ENCODE peak calls at places on chromosomes 3 and 15, in four cellular contexts. Q is HCT116, N is K562, H is HepG2. U is an unnamed sample.

GRCh38 chr3:25582242-25582641 is 82.5 kb downstream of the TOP2B start:
- DNase-seq in H (peak; percentile 69), N (peak; percentile 60), Q (no peak), U (no peak)

GRCh38 chr3:87225659-87226058 is 1.4 kb upstream of the CHMP2B start:
- DNase-seq in Q (no peak), H (no peak), N (no peak), U (no peak)

GRCh38 chr15:86611392-86612040 is 531.8 kb downstream of the AGBL1 start:
- DNase-seq in Q (no peak), H (no peak), N (no peak), U (no peak)

GRCh38 chr3:165642761-165643432 is 194.3 kb downstream of the BCHE start:
- DNase-seq in H (no peak), Q (peak; percentile 93), N (no peak), U (no peak)

GRCh38 chr3:23254287-23254686 is 51.2 kb downstream of the UBE2E2 start:
- DNase-seq in Q (no peak), N (no peak), H (no peak), U (no peak)

GRCh38 chr15:26891448-26891881 is 24.6 kb downstream of the GABRA5 start:
- DNase-seq in Q (no peak), H (peak; percentile 36), N (peak; percentile 61), U (peak; percentile 83)

GRCh38 chr15:52052076-52052935 is 33.3 kb downstream of the MAPK6 start:
- DNase-seq in Q (no peak), H (peak; percentile 36), N (no peak), U (no peak)

GRCh38 chr3:178810173-178810572 is 261.4 kb downstream of the ZMAT3 start:
- DNase-seq in H (no peak), N (no peak), Q (no peak), U (no peak)

GRCh38 chr15:85097250-85097649 is 115.6 kb downstream of the PDE8A start:
- DNase-seq in H (no peak), N (no peak), Q (no peak), U (no peak)

DNA sequence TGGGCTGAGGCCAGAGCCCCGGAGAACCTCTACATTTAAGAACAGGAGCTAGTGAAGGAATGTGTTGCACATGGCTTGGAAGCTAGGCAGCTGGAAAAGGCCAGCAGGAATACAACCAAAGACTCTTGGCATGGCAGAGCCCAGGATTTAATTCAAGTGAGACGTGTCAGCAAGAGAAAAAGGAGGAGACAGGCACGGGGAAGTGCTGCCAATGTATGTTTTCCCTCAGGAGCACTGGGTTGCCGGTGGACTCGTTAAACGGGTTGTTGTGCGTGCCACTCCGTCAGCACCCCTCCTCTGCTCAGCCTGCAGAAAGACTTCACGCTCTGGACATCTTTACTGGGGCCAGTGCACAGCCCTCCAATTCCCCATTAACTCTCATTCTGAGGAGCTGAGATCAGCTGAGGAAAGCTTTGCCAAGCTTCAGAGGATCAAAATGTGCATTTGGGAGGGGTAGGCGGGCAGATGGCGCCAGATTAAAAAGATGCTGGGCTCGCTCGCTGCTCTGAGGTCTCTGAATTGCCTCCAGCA is 103.7 kb downstream of the PDZRN3 start:
- DNase-seq in H (no peak), N (no peak), Q (no peak), U (no peak)
- TF ChIP-seq ELF1 in H (no peak), N (no peak), Q (no peak), U (no peak)

DNA sequence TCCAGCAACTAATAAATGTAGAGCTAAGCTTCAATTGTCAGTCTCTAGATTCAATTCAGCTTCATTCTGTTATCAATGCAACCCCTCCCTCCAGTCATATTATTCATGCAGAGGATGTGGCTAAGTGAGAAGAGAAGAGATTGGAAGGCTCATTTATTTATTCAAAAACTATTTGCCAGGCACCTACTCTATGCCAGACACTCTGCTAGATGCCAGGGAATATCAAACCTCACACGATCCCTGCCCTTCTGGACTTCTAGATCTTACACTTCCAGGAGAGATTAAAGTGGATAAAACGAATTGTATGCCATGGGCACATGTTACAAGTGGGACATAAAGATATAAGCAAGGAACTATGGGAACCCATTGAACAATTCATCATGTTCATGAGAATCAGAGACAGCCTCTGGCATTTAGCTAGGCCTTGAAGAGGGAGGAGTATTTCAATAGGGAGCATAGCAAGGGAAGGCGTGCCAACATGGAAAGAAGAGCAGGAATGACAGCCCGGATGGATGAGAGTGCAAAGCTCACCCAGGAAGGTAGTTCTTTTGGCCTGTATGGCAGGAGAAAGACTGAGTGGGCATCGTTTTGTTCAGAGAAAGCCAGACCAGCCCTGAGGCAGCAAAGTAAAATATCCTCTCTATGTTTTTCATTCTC is 75.4 kb downstream of the FGF12 start:
- DNase-seq in Q (no peak), H (no peak), N (no peak), U (no peak)
- TF ChIP-seq ELF1 in Q (no peak), H (no peak), N (no peak), U (no peak)

GRCh38 chr15:47618216-47618615 is 99.1 kb upstream of the SEMA6D start:
- DNase-seq in H (no peak), N (no peak), Q (no peak), U (no peak)

GRCh38 chr15:47622058-47622457 is 95.2 kb upstream of the SEMA6D start:
- DNase-seq in H (no peak), N (no peak), Q (no peak), U (no peak)

GRCh38 chr15:47624503-47624902 is 92.8 kb upstream of the SEMA6D start:
- DNase-seq in N (no peak), H (no peak), Q (no peak), U (no peak)

GRCh38 chr15:47616876-47617275 is 100.4 kb upstream of the SEMA6D start:
- DNase-seq in H (no peak), Q (no peak), N (no peak), U (no peak)

GRCh38 chr15:47620960-47621681 is 96.2 kb upstream of the SEMA6D start:
- DNase-seq in H (no peak), Q (no peak), N (no peak), U (no peak)
- TF ChIP-seq ELF1 in H (no peak), Q (no peak), N (no peak), U (no peak)

GRCh38 chr3:128215290-128215689 is 62.0 kb downstream of the EEFSEC start:
- DNase-seq in H (no peak), N (no peak), Q (no peak), U (no peak)
- TF ChIP-seq ELF1 in H (no peak), N (no peak), Q (no peak), U (no peak)

DNA sequence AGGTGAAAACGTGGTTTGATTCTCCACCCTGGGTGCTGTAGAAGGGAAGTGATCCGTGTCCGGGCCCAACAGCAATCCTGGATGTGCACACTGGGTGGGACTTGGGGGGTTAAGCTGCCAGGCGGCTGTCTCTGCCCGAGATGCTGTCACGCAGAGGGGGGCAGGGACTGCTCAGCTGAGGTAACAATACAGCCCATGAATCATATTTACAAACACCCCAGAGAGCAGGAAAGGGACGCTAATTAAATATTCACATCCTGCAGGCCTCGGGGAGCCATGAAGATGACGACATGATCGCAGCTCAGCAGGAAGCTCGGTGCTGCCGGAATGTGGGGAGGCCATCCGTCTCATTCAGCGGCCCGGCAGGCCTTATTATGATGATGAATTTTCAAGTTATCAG is 17.9 kb upstream of the CRABP1 start:
- DNase-seq in H (no peak), Q (no peak), N (no peak), U (peak; percentile 81)
- TF ChIP-seq ELF1 in H (no peak), Q (no peak), N (no peak), U (no peak)

DNA sequence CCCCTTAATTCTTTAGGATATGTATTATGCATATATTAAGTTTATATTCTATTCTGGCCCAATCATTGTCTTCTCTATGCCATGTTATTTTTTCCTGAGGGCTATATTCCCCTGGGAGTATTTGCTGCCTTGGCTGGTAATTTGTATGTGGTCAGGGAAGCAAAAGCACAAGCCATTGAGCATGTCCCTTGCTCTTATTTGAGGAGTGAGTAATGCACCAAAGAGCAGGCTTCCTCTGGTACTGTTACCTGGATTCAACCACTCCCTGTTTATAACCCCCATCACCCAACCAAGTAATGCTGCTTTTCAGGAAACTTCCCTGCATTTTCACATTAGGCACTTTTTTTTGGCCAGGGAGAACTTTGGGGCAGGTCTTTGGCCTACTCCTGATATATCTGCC is 36.4 kb downstream of the STAC start:
- DNase-seq in N (no peak), H (no peak), Q (no peak), U (no peak)
- TF ChIP-seq ELF1 in N (no peak), H (no peak), Q (no peak), U (no peak)

U was measured in SK-N-SH.